ENCODE peak calls at places on chromosomes 4 and X, in eight cellular contexts. One of them, this sample, is unnamed.

GRCh38 chrX:114787016-114787415 is 203.1 kb downstream of the HTR2C start:
- DNase-seq in foreskin fibroblast: no peak
- DNase-seq in uterus: no peak
- DNase-seq in fibroblast of lung: no peak
- DNase-seq in naive thymus-derived CD4-positive, alpha-beta T cell: no peak
- DNase-seq in suprapubic skin: no peak
- DNase-seq in mesendoderm: no peak
- DNase-seq in AG04450: no peak
- DNase-seq in this sample: no peak

GRCh38 chrX:8913665-8914409 is 112.7 kb upstream of the FAM9A start:
- DNase-seq in foreskin fibroblast: peak; percentile 26
- DNase-seq in uterus: peak; percentile 51
- DNase-seq in fibroblast of lung: peak; percentile 85
- DNase-seq in naive thymus-derived CD4-positive, alpha-beta T cell: no peak
- DNase-seq in suprapubic skin: no peak
- DNase-seq in mesendoderm: no peak
- DNase-seq in AG04450: peak; percentile 13
- DNase-seq in this sample: peak; percentile 45

GRCh38 chr4:172657112-172657511 is 511.5 kb upstream of the GALNT7 start:
- DNase-seq in foreskin fibroblast: no peak
- DNase-seq in uterus: no peak
- DNase-seq in fibroblast of lung: no peak
- DNase-seq in naive thymus-derived CD4-positive, alpha-beta T cell: no peak
- DNase-seq in suprapubic skin: no peak
- DNase-seq in mesendoderm: no peak
- DNase-seq in AG04450: no peak
- DNase-seq in this sample: no peak

GRCh38 chr4:87165886-87166285 is 54.5 kb downstream of the KLHL8 start:
- DNase-seq in foreskin fibroblast: no peak
- DNase-seq in uterus: no peak
- DNase-seq in fibroblast of lung: no peak
- DNase-seq in naive thymus-derived CD4-positive, alpha-beta T cell: no peak
- DNase-seq in suprapubic skin: no peak
- DNase-seq in mesendoderm: no peak
- DNase-seq in AG04450: no peak
- DNase-seq in this sample: no peak

GRCh38 chr4:575281-576141 is 584 bp downstream of the TMEM271 start:
- DNase-seq in foreskin fibroblast: peak; percentile 72
- DNase-seq in uterus: no peak
- DNase-seq in fibroblast of lung: peak; percentile 65
- DNase-seq in naive thymus-derived CD4-positive, alpha-beta T cell: no peak
- DNase-seq in suprapubic skin: no peak
- DNase-seq in mesendoderm: peak; percentile 92
- DNase-seq in AG04450: no peak
- DNase-seq in this sample: peak; percentile 56

GRCh38 chr4:24582235-24582863 is 2.0 kb downstream of the DHX15 start:
- DNase-seq in foreskin fibroblast: peak; percentile 32
- DNase-seq in uterus: no peak
- DNase-seq in fibroblast of lung: no peak
- DNase-seq in naive thymus-derived CD4-positive, alpha-beta T cell: no peak
- DNase-seq in suprapubic skin: no peak
- DNase-seq in mesendoderm: peak; percentile 25
- DNase-seq in AG04450: no peak
- DNase-seq in this sample: no peak

GRCh38 chrX:68699960-68700746 is 52.7 kb downstream of the STARD8 start:
- DNase-seq in foreskin fibroblast: peak; percentile 38
- DNase-seq in uterus: no peak
- DNase-seq in fibroblast of lung: no peak
- DNase-seq in naive thymus-derived CD4-positive, alpha-beta T cell: no peak
- DNase-seq in suprapubic skin: no peak
- DNase-seq in mesendoderm: no peak
- DNase-seq in AG04450: no peak
- DNase-seq in this sample: peak; percentile 28

GRCh38 chr4:159048166-159048886 is 54.6 kb upstream of the RAPGEF2 start:
- DNase-seq in foreskin fibroblast: peak; percentile 78
- DNase-seq in uterus: peak; percentile 56
- DNase-seq in fibroblast of lung: peak; percentile 73
- DNase-seq in naive thymus-derived CD4-positive, alpha-beta T cell: no peak
- DNase-seq in suprapubic skin: peak; percentile 79
- DNase-seq in mesendoderm: peak; percentile 62
- DNase-seq in AG04450: peak; percentile 43
- DNase-seq in this sample: peak; percentile 72

GRCh38 chr4:122458625-122459024 is 2.1 kb upstream of the IL2 start:
- DNase-seq in foreskin fibroblast: peak; percentile 15
- DNase-seq in uterus: no peak
- DNase-seq in fibroblast of lung: peak; percentile 22
- DNase-seq in naive thymus-derived CD4-positive, alpha-beta T cell: peak; percentile 41
- DNase-seq in suprapubic skin: no peak
- DNase-seq in mesendoderm: peak; percentile 60
- DNase-seq in AG04450: no peak
- DNase-seq in this sample: peak; percentile 37

GRCh38 chr4:61202638-61203495 is 2.7 kb downstream of the ADGRL3 start:
- DNase-seq in foreskin fibroblast: peak; percentile 30
- DNase-seq in uterus: no peak
- DNase-seq in fibroblast of lung: peak; percentile 13
- DNase-seq in naive thymus-derived CD4-positive, alpha-beta T cell: no peak
- DNase-seq in suprapubic skin: no peak
- DNase-seq in mesendoderm: peak; percentile 86
- DNase-seq in AG04450: no peak
- DNase-seq in this sample: peak; percentile 25

GRCh38 chrX:2313864-2314646 is 186.7 kb downstream of the DHRSX start:
- DNase-seq in foreskin fibroblast: no peak
- DNase-seq in uterus: no peak
- DNase-seq in fibroblast of lung: no peak
- DNase-seq in naive thymus-derived CD4-positive, alpha-beta T cell: no peak
- DNase-seq in suprapubic skin: no peak
- DNase-seq in mesendoderm: no peak
- DNase-seq in AG04450: no peak
- DNase-seq in this sample: no peak

GRCh38 chr4:48681856-48682255 is 98.2 kb downstream of the FRYL start:
- DNase-seq in foreskin fibroblast: peak; percentile 53
- DNase-seq in uterus: no peak
- DNase-seq in fibroblast of lung: peak; percentile 57
- DNase-seq in naive thymus-derived CD4-positive, alpha-beta T cell: peak; percentile 43
- DNase-seq in suprapubic skin: no peak
- DNase-seq in mesendoderm: peak; percentile 49
- DNase-seq in AG04450: no peak
- DNase-seq in this sample: peak; percentile 57

GRCh38 chr4:1808851-1809753 is 16.0 kb downstream of the FGFR3 start:
- DNase-seq in foreskin fibroblast: no peak
- DNase-seq in uterus: no peak
- DNase-seq in fibroblast of lung: no peak
- DNase-seq in naive thymus-derived CD4-positive, alpha-beta T cell: no peak
- DNase-seq in suprapubic skin: no peak
- DNase-seq in mesendoderm: no peak
- DNase-seq in AG04450: no peak
- DNase-seq in this sample: no peak

GRCh38 chr4:89994176-89994873 is 99.7 kb downstream of the MMRN1 start:
- DNase-seq in foreskin fibroblast: no peak
- DNase-seq in uterus: no peak
- DNase-seq in fibroblast of lung: no peak
- DNase-seq in naive thymus-derived CD4-positive, alpha-beta T cell: no peak
- DNase-seq in suprapubic skin: no peak
- DNase-seq in mesendoderm: peak; percentile 21
- DNase-seq in AG04450: no peak
- DNase-seq in this sample: no peak

GRCh38 chr4:111842336-111842735 is 302.9 kb upstream of the FAM241A start:
- DNase-seq in foreskin fibroblast: peak; percentile 3
- DNase-seq in uterus: no peak
- DNase-seq in fibroblast of lung: no peak
- DNase-seq in naive thymus-derived CD4-positive, alpha-beta T cell: no peak
- DNase-seq in suprapubic skin: no peak
- DNase-seq in mesendoderm: no peak
- DNase-seq in AG04450: no peak
- DNase-seq in this sample: no peak

DNA sequence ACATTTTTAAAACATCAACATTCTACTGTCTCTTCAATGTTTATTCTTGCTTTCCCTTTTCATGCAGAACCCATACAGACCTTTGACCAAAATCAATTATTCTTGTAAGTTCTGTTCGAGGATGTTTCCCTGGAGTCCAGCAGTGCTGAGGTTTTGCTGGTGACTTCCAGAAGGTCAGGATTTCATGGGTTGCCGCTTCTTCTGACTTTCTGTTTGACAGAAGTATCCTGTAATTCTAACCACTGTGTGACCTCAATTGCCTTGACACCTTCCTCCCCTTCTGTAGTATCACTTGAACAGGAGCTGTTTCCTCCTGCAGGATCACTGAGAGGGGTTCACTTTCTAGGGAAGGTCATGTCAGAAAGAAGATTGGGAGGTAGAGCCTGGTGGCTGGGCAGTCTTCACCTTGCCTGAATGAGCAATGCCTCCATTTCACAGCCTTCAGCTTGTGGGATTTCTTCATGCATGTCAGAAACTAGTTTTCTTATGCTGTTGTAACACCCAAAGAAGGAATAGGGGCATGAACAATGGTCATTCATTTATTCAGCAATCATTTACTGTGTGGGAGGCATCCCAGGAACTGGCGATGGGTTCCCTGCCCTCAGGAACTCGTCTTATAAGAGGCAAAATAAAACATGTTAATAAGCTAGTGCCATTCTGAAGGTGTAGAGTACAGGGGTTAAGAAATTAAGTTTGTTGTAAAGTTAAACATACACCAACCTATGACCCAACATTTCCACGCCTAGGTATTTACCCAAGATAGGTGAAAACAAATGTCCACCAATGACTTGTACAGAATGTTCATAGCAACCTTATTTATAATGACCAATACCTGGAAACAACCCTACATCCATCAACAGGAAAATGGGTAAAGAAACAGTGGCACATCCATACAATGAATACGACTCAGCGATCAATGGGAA is 205.9 kb downstream of the SOWAHB start:
- DNase-seq in foreskin fibroblast: peak; percentile 24
- DNase-seq in uterus: no peak
- DNase-seq in fibroblast of lung: peak; percentile 15
- DNase-seq in naive thymus-derived CD4-positive, alpha-beta T cell: no peak
- DNase-seq in suprapubic skin: no peak
- DNase-seq in mesendoderm: no peak
- DNase-seq in AG04450: no peak
- DNase-seq in this sample: peak; percentile 45
- H3K4me3 ChIP-seq in foreskin fibroblast: peak overlapping the region; percentile 77
- H3K4me3 ChIP-seq in uterus: no peak overlapping the region
- H3K4me3 ChIP-seq in fibroblast of lung: no peak overlapping the region
- H3K4me3 ChIP-seq in naive thymus-derived CD4-positive, alpha-beta T cell: no peak overlapping the region
- H3K4me3 ChIP-seq in suprapubic skin: no peak overlapping the region
- H3K4me3 ChIP-seq in mesendoderm: no peak overlapping the region
- H3K4me3 ChIP-seq in AG04450: no peak overlapping the region
- H3K4me3 ChIP-seq in this sample: no peak overlapping the region

GRCh38 chr4:6250984-6251295 is 18.7 kb upstream of the WFS1 start:
- DNase-seq in foreskin fibroblast: no peak
- DNase-seq in uterus: no peak
- DNase-seq in fibroblast of lung: no peak
- DNase-seq in naive thymus-derived CD4-positive, alpha-beta T cell: no peak
- DNase-seq in suprapubic skin: no peak
- DNase-seq in mesendoderm: no peak
- DNase-seq in AG04450: no peak
- DNase-seq in this sample: no peak
- H3K4me3 ChIP-seq in foreskin fibroblast: no peak overlapping the region
- H3K4me3 ChIP-seq in uterus: no peak overlapping the region
- H3K4me3 ChIP-seq in fibroblast of lung: no peak overlapping the region
- H3K4me3 ChIP-seq in naive thymus-derived CD4-positive, alpha-beta T cell: no peak overlapping the region
- H3K4me3 ChIP-seq in suprapubic skin: no peak overlapping the region
- H3K4me3 ChIP-seq in mesendoderm: no peak overlapping the region
- H3K4me3 ChIP-seq in AG04450: no peak overlapping the region
- H3K4me3 ChIP-seq in this sample: no peak overlapping the region

DNA sequence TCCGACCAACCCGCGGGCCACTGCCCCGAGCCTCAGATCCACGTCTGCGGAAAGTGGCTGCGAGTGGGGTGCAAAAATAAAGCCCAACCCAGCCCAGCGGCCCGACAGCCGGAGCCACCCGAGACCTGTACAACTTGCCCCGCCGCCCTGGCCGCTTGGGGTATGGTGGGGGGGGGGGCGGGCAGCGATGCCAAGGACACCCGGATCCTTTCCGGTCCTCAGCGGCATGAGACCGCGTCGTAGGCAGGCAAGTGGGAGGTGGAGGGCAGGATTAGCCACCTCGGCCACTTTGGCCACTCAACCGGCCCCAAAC is 1.6 kb downstream of the SLITRK4 start:
- DNase-seq in foreskin fibroblast: no peak
- DNase-seq in uterus: no peak
- DNase-seq in fibroblast of lung: no peak
- DNase-seq in naive thymus-derived CD4-positive, alpha-beta T cell: no peak
- DNase-seq in suprapubic skin: no peak
- DNase-seq in mesendoderm: no peak
- DNase-seq in AG04450: no peak
- DNase-seq in this sample: no peak
- H3K4me3 ChIP-seq in foreskin fibroblast: no peak overlapping the region
- H3K4me3 ChIP-seq in uterus: peak overlapping the region; percentile 16
- H3K4me3 ChIP-seq in fibroblast of lung: peak overlapping the region; percentile 14
- H3K4me3 ChIP-seq in naive thymus-derived CD4-positive, alpha-beta T cell: no peak overlapping the region
- H3K4me3 ChIP-seq in suprapubic skin: peak overlapping the region; percentile 51
- H3K4me3 ChIP-seq in mesendoderm: peak overlapping the region; percentile 28
- H3K4me3 ChIP-seq in AG04450: no peak overlapping the region
- H3K4me3 ChIP-seq in this sample: peak overlapping the region; percentile 37

GRCh38 chrX:118498755-118499154 is 3.1 kb downstream of the DOCK11 start:
- DNase-seq in foreskin fibroblast: no peak
- DNase-seq in uterus: no peak
- DNase-seq in fibroblast of lung: no peak
- DNase-seq in naive thymus-derived CD4-positive, alpha-beta T cell: no peak
- DNase-seq in suprapubic skin: no peak
- DNase-seq in mesendoderm: no peak
- DNase-seq in AG04450: no peak
- DNase-seq in this sample: no peak

GRCh38 chrX:118496763-118497079 is 1.1 kb downstream of the DOCK11 start:
- DNase-seq in foreskin fibroblast: peak; percentile 20
- DNase-seq in uterus: no peak
- DNase-seq in fibroblast of lung: no peak
- DNase-seq in naive thymus-derived CD4-positive, alpha-beta T cell: no peak
- DNase-seq in suprapubic skin: no peak
- DNase-seq in mesendoderm: no peak
- DNase-seq in AG04450: no peak
- DNase-seq in this sample: no peak

GRCh38 chrX:118498351-118498750 is 2.7 kb downstream of the DOCK11 start:
- DNase-seq in foreskin fibroblast: no peak
- DNase-seq in uterus: no peak
- DNase-seq in fibroblast of lung: no peak
- DNase-seq in naive thymus-derived CD4-positive, alpha-beta T cell: no peak
- DNase-seq in suprapubic skin: no peak
- DNase-seq in mesendoderm: no peak
- DNase-seq in AG04450: no peak
- DNase-seq in this sample: no peak

GRCh38 chrX:118497180-118497814 is 1.7 kb downstream of the DOCK11 start:
- DNase-seq in foreskin fibroblast: no peak
- DNase-seq in uterus: no peak
- DNase-seq in fibroblast of lung: no peak
- DNase-seq in naive thymus-derived CD4-positive, alpha-beta T cell: peak; percentile 59
- DNase-seq in suprapubic skin: no peak
- DNase-seq in mesendoderm: no peak
- DNase-seq in AG04450: no peak
- DNase-seq in this sample: no peak

DNA sequence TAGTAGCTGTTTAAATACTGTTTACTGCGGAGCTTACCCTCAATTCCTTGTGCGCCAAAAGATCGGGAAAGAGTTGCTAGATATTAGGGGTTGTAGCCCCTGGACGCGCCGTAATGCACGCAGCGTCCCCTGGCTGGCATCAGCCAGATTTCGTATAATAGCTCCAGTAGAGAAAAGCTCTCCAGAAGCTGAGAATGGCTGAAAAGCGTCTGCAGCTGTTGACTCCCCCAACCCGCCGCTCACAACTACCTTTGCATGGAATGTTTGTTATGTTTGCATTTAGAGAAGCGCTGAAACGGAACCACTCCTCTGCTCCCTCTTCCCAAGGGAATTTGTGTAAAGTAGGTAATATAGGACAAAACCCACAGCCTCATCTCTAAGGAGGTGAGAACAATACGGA is 3.7 kb downstream of the DOCK11 start:
- DNase-seq in foreskin fibroblast: no peak
- DNase-seq in uterus: no peak
- DNase-seq in fibroblast of lung: no peak
- DNase-seq in naive thymus-derived CD4-positive, alpha-beta T cell: no peak
- DNase-seq in suprapubic skin: no peak
- DNase-seq in mesendoderm: peak; percentile 61
- DNase-seq in AG04450: no peak
- DNase-seq in this sample: no peak
- H3K4me3 ChIP-seq in foreskin fibroblast: no peak overlapping the region
- H3K4me3 ChIP-seq in uterus: no peak overlapping the region
- H3K4me3 ChIP-seq in fibroblast of lung: peak overlapping the region; percentile 10
- H3K4me3 ChIP-seq in naive thymus-derived CD4-positive, alpha-beta T cell: no peak overlapping the region
- H3K4me3 ChIP-seq in suprapubic skin: no peak overlapping the region
- H3K4me3 ChIP-seq in mesendoderm: no peak overlapping the region
- H3K4me3 ChIP-seq in AG04450: no peak overlapping the region
- H3K4me3 ChIP-seq in this sample: no peak overlapping the region

This sample was measured in astrocyte of the spinal cord.